ENCODE peak calls at places on chromosomes 7 and 10, in five cellular contexts. R, I, G, D and E are unnamed samples.

GRCh38 chr7:7857143-7857583 is 111.4 kb upstream of the GLCCI1 start:
- DNase-seq in R (no peak), I (no peak), G (no peak), D (no peak), E (no peak)

GRCh38 chr10:73998623-73999622 is 1.0 kb downstream of the VCL start:
- DNase-seq in R (peak), I (peak), G (peak), D (no peak), E (peak)

GRCh38 chr7:16028103-16028502 is 341.6 kb upstream of the MEOX2 start:
- DNase-seq in R (no peak), I (no peak), G (no peak), D (no peak), E (no peak)

GRCh38 chr10:16799621-16800020 is 17.6 kb downstream of the RSU1 start:
- DNase-seq in R (no peak), I (no peak), G (no peak), D (no peak), E (no peak)

GRCh38 chr10:125039354-125039769 is 97.4 kb downstream of the ZRANB1 start:
- DNase-seq in R (no peak), I (no peak), G (no peak), D (no peak), E (no peak)

GRCh38 chr10:95569368-95569767 is 8.2 kb upstream of the SORBS1 start:
- DNase-seq in R (no peak), I (no peak), G (no peak), D (no peak), E (no peak)

GRCh38 chr7:130974169-130974568 is 240.2 kb upstream of the KLF14 start:
- DNase-seq in R (no peak), I (no peak), G (no peak), D (no peak), E (no peak)

GRCh38 chr7:22173884-22174573 is 182.9 kb downstream of the RAPGEF5 start:
- DNase-seq in R (no peak), I (no peak), G (no peak), D (no peak), E (no peak)

GRCh38 chr7:111873963-111874693 is 311.8 kb upstream of the IMMP2L start:
- DNase-seq in R (no peak), I (no peak), G (no peak), D (no peak), E (peak)

GRCh38 chr10:117674641-117675040 is 132.1 kb downstream of the EMX2 start:
- DNase-seq in R (peak), I (no peak), G (no peak), D (no peak), E (no peak)

GRCh38 chr10:112689327-112689726 is 242.3 kb downstream of the VTI1A start:
- DNase-seq in R (no peak), I (peak), G (no peak), D (no peak), E (no peak)

GRCh38 chr10:5944389-5945202 is 32.7 kb downstream of the IL15RA start:
- DNase-seq in R (peak), I (no peak), G (peak), D (no peak), E (no peak)

GRCh38 chr10:7407368-7408002 is 3.3 kb downstream of the SFMBT2 start:
- DNase-seq in R (peak), I (peak), G (no peak), D (no peak), E (no peak)

GRCh38 chr10:73653701-73654100 is 2.1 kb downstream of the SYNPO2L start:
- DNase-seq in R (no peak), I (peak), G (no peak), D (no peak), E (no peak)

GRCh38 chr10:44660271-44660670 is 250.9 kb upstream of the TMEM72 start:
- DNase-seq in R (no peak), I (no peak), G (no peak), D (no peak), E (no peak)

GRCh38 chr10:128431997-128432396 is 305.8 kb upstream of the MKI67 start:
- DNase-seq in R (no peak), I (no peak), G (no peak), D (no peak), E (no peak)

GRCh38 chr10:122168598-122168997 is 102.5 kb upstream of the BTBD16 start:
- DNase-seq in R (no peak), I (no peak), G (no peak), D (no peak), E (no peak)

GRCh38 chr10:1199897-1200721 is 143.9 kb downstream of the WDR37 start:
- DNase-seq in R (no peak), I (no peak), G (no peak), D (no peak), E (no peak)

GRCh38 chr10:110751845-110752244 is 107.7 kb downstream of the RBM20 start:
- DNase-seq in R (no peak), I (no peak), G (no peak), D (no peak), E (no peak)

GRCh38 chr7:26153246-26153822 is 1.3 kb downstream of the NFE2L3 start:
- DNase-seq in R (no peak), I (peak), G (no peak), D (no peak), E (no peak)

DNA sequence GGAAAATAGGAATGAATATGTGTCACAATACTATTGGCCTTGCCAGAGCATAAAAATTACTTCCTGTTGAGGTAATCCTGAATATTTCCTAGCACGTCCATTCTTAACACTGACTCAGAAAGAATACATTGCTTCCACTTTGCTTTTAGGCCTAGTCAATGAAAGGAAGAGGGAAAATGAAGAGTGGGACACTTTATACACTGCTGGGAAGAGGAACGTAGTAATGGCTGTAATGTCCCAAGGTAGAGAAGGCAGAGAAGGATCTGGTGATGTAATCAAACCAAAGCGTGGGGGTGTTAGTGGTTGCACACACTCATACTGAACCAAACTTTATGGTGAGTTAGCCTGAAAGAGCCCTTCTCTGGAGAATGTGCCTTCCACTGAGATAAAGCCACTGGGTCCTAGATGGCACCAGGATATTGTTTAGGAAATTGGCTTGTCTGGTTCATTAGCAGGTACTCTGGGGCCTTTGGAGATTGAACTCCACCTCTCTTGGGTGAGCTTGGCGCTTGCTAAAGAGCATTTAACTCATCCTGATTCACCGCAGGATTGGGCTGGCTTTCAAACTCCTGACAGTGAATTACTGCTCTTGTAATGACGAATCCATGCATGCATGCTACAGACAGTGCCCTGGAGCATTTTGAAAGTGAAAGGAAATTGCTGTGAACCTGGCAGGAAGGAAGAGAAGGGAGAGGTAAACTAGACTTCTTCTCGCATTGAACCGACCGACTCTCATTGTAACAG is 254.9 kb downstream of the KIAA1217 start:
- DNase-seq in R (no peak), I (no peak), G (no peak), D (no peak), E (no peak)
- H3K27ac ChIP-seq in R (peak), I (no peak), G (peak), D (no peak), E (no peak)

GRCh38 chr10:109701583-109702215 is 221.6 kb downstream of the XPNPEP1 start:
- DNase-seq in R (no peak), I (no peak), G (no peak), D (no peak), E (no peak)
- H3K27ac ChIP-seq in R (no peak), I (no peak), G (no peak), D (no peak), E (no peak)

GRCh38 chr10:34717429-34717828 is 97.7 kb downstream of the PARD3 start:
- DNase-seq in R (no peak), I (no peak), G (no peak), D (no peak), E (no peak)
- H3K27ac ChIP-seq in R (no peak), I (no peak), G (no peak), D (no peak), E (no peak)

DNA sequence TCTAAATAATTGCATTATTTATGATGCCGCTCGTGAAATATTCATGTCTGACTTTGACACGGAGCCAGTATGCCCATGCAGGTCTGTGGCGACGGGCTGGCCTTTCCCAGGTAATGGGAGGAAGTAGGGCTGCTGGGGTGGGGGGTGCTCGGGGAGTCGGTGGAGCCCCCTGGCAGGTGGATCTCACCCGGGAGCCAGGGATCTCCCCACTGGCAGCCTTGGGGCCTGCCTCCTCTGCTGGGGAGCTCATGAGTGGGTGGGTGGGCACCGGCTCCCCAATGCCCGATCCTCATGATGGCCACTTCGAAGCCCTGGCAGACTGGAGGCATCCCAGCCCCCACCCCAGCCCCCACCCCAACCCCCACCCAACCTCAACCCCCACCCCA is 52.8 kb downstream of the PWWP2B start:
- DNase-seq in R (no peak), I (no peak), G (no peak), D (no peak), E (no peak)
- H3K27ac ChIP-seq in R (no peak), I (no peak), G (no peak), D (no peak), E (no peak)

DNA sequence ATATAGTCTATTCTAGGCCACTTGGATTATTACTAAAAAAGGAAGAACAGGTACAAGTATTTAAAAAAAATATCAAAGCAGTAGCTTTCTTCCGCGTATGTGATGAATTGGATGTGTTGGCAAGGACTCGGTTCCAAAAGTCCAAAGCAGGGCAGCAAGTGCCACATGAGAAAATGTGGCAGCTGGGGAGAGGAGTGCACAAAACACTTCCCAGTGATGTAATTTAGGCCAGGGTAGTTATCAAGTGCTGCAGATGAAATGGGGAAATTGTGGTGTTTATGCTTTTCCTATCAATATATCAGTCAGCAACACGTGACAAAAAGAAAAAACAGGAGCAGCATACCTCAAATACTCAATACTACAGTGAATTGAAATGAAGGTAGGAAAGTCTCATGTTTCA is 7.0 kb downstream of the RHOBTB1 start:
- DNase-seq in R (no peak), I (no peak), G (no peak), D (no peak), E (no peak)
- H3K27ac ChIP-seq in R (peak), I (no peak), G (no peak), D (no peak), E (no peak)

GRCh38 chr7:19110778-19111175 is 6.7 kb downstream of the TWIST1 start:
- DNase-seq in R (no peak), I (peak), G (no peak), D (no peak), E (no peak)
- H3K27ac ChIP-seq in R (no peak), I (no peak), G (no peak), D (no peak), E (no peak)

GRCh38 chr10:4848341-4849041 is 22.5 kb downstream of the AKR1E2 start:
- DNase-seq in R (no peak), I (no peak), G (no peak), D (no peak), E (no peak)
- H3K27ac ChIP-seq in R (no peak), I (no peak), G (no peak), D (no peak), E (no peak)

DNA sequence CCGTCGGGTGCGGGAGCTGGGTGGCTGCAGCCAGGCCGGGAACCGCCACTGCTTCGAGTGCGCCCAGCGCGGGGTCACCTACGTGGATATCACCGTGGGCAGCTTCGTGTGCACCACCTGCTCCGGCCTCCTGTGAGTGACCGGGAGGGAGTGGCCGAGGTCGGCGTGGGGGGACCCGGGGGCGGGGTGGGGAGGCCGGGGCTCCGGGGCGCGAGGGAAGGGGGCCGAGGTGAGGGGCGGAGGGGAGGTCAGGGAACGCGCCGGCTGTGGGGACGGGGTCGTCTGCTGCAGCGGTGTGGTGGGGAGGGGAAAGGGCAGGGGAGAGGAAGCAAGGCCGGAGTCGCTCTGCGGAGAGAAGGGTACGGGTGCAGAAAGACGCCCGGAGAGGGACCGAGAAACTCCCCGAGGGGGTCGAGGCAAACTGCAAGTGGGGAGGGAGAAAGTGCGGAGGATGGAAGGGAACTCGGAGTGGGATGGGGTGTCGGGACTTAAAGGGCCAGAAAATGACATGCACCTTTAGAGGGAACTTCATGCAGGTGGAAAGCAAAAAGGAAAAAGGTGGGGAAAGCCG is 518 bp downstream of the AGFG2 start:
- DNase-seq in R (no peak), I (peak), G (no peak), D (no peak), E (no peak)
- H3K27ac ChIP-seq in R (peak), I (no peak), G (peak), D (peak), E (peak)